ENCODE peak calls at places on chromosomes 12 and 14, in four cellular contexts. H is IMR-90, T is upper lobe of right lung, N is PC-3. A is an unnamed sample.

GRCh38 chr12:81942588-81942987 is 183.4 kb upstream of the PPFIA2 start:
- DNase-seq in N (no peak), T (no peak), H (no peak), A (no peak)

GRCh38 chr14:91065266-91065665 is 4.8 kb upstream of the RPS6KA5 start:
- DNase-seq in T (no peak), N (no peak), H (no peak), A (no peak)

GRCh38 chr14:101477648-101478047 is 83.6 kb upstream of the DIO3 start:
- DNase-seq in N (peak), T (no peak), H (peak), A (no peak)

GRCh38 chr12:116059901-116060300 is 217.6 kb downstream of the MED13L start:
- DNase-seq in T (no peak), N (no peak), H (no peak), A (no peak)

GRCh38 chr12:107400686-107401447 is 284.7 kb upstream of the PWP1 start:
- DNase-seq in T (no peak), N (no peak), H (peak), A (no peak)

GRCh38 chr14:91283666-91284065 is 39.2 kb upstream of the GPR68 start:
- DNase-seq in T (no peak), N (peak), H (peak), A (no peak)

GRCh38 chr14:74592476-74593191 is 19.4 kb downstream of the LTBP2 start:
- DNase-seq in N (no peak), T (no peak), H (no peak), A (peak)

GRCh38 chr12:19529933-19530630 is 90.8 kb downstream of the AEBP2 start:
- DNase-seq in H (peak), T (no peak), N (peak), A (no peak)

GRCh38 chr14:100889641-100890040 is 13.9 kb downstream of the RTL1 start:
- DNase-seq in N (no peak), T (peak), H (no peak), A (peak)

GRCh38 chr12:110004598-110004997 is 5.4 kb downstream of the ANKRD13A start:
- DNase-seq in N (no peak), H (no peak), T (no peak), A (no peak)

GRCh38 chr12:24898606-24899005 is 50.3 kb downstream of the BCAT1 start:
- DNase-seq in T (no peak), N (no peak), H (no peak), A (no peak)

GRCh38 chr14:100782516-100783320 is 43.2 kb upstream of the MEG3 start:
- DNase-seq in H (no peak), T (peak), N (no peak), A (peak)

GRCh38 chr12:94603434-94604068 is 46.8 kb downstream of the TMCC3 start:
- DNase-seq in H (no peak), N (peak), T (no peak), A (no peak)

GRCh38 chr12:68915055-68915454 is 17.9 kb downstream of the CPM start:
- DNase-seq in T (no peak), H (peak), N (peak), A (no peak)

GRCh38 chr14:72836085-72836484 is 57.8 kb downstream of the DPF3 start:
- DNase-seq in H (no peak), T (no peak), N (no peak), A (no peak)

GRCh38 chr12:7486512-7486911 is 17.1 kb downstream of the CD163 start:
- DNase-seq in H (no peak), T (no peak), N (no peak), A (no peak)

GRCh38 chr14:82366803-82367202 is 833.1 kb upstream of the SEL1L start:
- DNase-seq in T (no peak), N (no peak), H (no peak), A (no peak)

GRCh38 chr12:68111995-68112394 is 47.5 kb downstream of the IFNG start:
- DNase-seq in N (no peak), H (no peak), T (no peak), A (no peak)

GRCh38 chr12:6771509-6772330 is 600 bp upstream of the LAG3 start:
- DNase-seq in T (no peak), H (no peak), N (no peak), A (no peak)

GRCh38 chr12:116975779-116976393 is 65.1 kb downstream of the FBXW8 start:
- DNase-seq in H (peak), N (no peak), T (no peak), A (no peak)

GRCh38 chr12:65742481-65742971 is 81.8 kb upstream of the HMGA2 start:
- DNase-seq in N (no peak), T (no peak), H (peak), A (no peak)

GRCh38 chr14:55271572-55272414 is 572 bp downstream of the FBXO34 start:
- DNase-seq in N (peak), H (peak), T (peak), A (peak)

GRCh38 chr14:100605230-100605629 is 18.0 kb upstream of the BEGAIN start:
- DNase-seq in H (no peak), T (peak), N (no peak), A (peak)

GRCh38 chr12:95760371-95760770 is 30.2 kb downstream of the NTN4 start:
- DNase-seq in N (no peak), T (no peak), H (no peak), A (no peak)

GRCh38 chr12:95756362-95756761 is 34.2 kb downstream of the NTN4 start:
- DNase-seq in H (no peak), T (no peak), N (no peak), A (no peak)

GRCh38 chr12:95759039-95759438 is 31.5 kb downstream of the NTN4 start:
- DNase-seq in T (no peak), N (no peak), H (no peak), A (no peak)

GRCh38 chr12:95755236-95755865 is 35.2 kb downstream of the NTN4 start:
- DNase-seq in H (no peak), N (no peak), T (no peak), A (no peak)
- H3K4me3 ChIP-seq in H (no peak), N (no peak), T (no peak), A (no peak)

GRCh38 chr14:89504084-89504483 is 87.1 kb upstream of the FOXN3 start:
- DNase-seq in H (peak), T (no peak), N (no peak), A (no peak)
- H3K27ac ChIP-seq in H (no peak), T (peak), N (no peak), A (no peak)

GRCh38 chr12:89945123-89945522 is 236.5 kb upstream of the ATP2B1 start:
- DNase-seq in T (no peak), H (no peak), N (no peak), A (no peak)
- TF ChIP-seq CTCF in T (no peak), H (no peak), N (no peak), A (no peak)

GRCh38 chr14:62118871-62119270 is 356.7 kb downstream of the SNAPC1 start:
- DNase-seq in N (no peak), T (no peak), H (no peak), A (no peak)

GRCh38 chr14:62118461-62118860 is 356.2 kb downstream of the SNAPC1 start:
- DNase-seq in T (no peak), N (no peak), H (no peak), A (no peak)

GRCh38 chr14:62117010-62117717 is 354.9 kb downstream of the SNAPC1 start:
- DNase-seq in N (no peak), T (peak), H (peak), A (peak)

DNA sequence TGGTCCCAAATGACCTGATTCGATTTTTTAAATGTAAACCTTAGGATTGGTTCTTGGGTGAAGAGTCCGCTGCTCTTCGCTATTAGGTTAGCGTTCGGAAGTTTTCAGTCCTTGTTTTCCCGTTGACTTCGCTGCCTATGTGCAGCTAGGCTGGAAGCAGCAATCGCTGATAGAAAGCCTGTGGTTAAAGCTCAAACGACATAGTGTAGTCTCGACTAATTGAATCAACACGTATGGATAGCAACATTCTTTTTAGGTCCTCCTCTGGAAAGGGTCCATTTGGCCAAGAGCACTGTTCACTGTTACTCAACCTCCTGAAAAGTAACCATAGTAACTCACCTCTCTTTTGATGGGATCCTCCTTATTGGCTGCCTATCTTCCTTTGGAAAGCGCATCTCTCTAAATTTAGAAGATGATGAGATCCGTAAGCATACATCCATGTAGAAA is 355.5 kb downstream of the SNAPC1 start:
- DNase-seq in T (no peak), H (peak), N (no peak), A (no peak)
- H3K4me3 ChIP-seq in T (peak), H (peak), N (no peak), A (peak)

DNA sequence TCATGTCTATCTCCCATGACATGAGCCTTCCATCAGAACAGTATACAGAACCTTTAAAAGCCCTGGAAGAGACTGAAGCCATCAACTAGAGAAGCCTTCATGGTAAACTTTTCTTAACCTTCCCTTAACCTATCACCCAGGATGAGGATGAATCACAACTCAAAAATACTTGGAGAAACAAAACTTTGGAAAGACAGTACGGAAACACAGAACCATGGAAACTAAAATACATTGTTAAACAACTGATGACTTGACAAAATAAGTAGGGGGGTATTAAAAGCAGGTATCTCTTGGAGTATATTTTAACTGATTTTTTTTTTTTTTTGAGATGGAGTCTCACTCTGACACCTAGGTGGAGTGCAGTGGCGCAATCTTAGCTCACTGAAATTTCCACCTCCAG is 8.7 kb downstream of the TM7SF3 start:
- DNase-seq in H (no peak), T (no peak), N (no peak), A (no peak)
- H3K27ac ChIP-seq in H (no peak), T (no peak), N (no peak), A (no peak)

GRCh38 chr12:126847005-126847629 is 1419.9 kb upstream of the TMEM132C start:
- DNase-seq in N (no peak), T (no peak), H (no peak), A (no peak)
- TF ChIP-seq CTCF in N (no peak), T (no peak), H (no peak), A (no peak)